ENCODE peak calls at places on chromosomes 12 and 14, in seven cellular contexts. P is Right ventricle myocardium superior; S is T-cell; X is Caki2; L is activated CD8-positive, alpha-beta memory T cell treated with anti-CD3 and anti-CD28 coated beads for 48 hours; F is left ventricle myocardium inferior; N is MCF 10A. C is an unnamed sample.

GRCh38 chr14:56598519-56598918 is 18.9 kb downstream of the TMEM260 start:
- DNase-seq in P (no peak), S (no peak), X (no peak), L (no peak), F (no peak), N (no peak), C (no peak)

GRCh38 chr12:52740591-52740990 is 36.6 kb downstream of the KRT76 start:
- DNase-seq in P (no peak), S (no peak), X (no peak), L (no peak), F (no peak), N (peak), C (peak)

GRCh38 chr12:60014441-60014840 is 418.6 kb downstream of the SLC16A7 start:
- DNase-seq in P (no peak), S (no peak), X (no peak), L (no peak), F (no peak), N (no peak), C (no peak)

GRCh38 chr12:88063375-88063774 is 34.2 kb upstream of the C12orf50 start:
- DNase-seq in P (no peak), S (no peak), X (peak), L (no peak), F (no peak), N (no peak), C (no peak)

GRCh38 chr12:83470749-83471148 is 784.0 kb downstream of the TMTC2 start:
- DNase-seq in P (no peak), S (no peak), X (no peak), L (no peak), F (no peak), N (no peak), C (no peak)

GRCh38 chr12:32457251-32458025 is 58.1 kb downstream of the FGD4 start:
- DNase-seq in P (no peak), S (no peak), X (no peak), L (no peak), F (no peak), N (no peak), C (no peak)

GRCh38 chr12:55659486-55660385 is 23.0 kb downstream of the OR10P1 start:
- DNase-seq in P (peak), S (no peak), X (no peak), L (no peak), F (peak), N (peak), C (no peak)

GRCh38 chr12:132560831-132561783 is 49.3 kb downstream of the LRCOL1 start:
- DNase-seq in P (peak), S (peak), X (peak), L (peak), F (peak), N (peak), C (peak)

GRCh38 chr14:94364964-94365363 is 23.4 kb downstream of the SERPINA1 start:
- DNase-seq in P (no peak), S (no peak), X (no peak), L (no peak), F (no peak), N (no peak), C (no peak)

GRCh38 chr12:27330846-27331245 is 1.8 kb upstream of the BMAL2 start:
- DNase-seq in P (no peak), S (no peak), X (no peak), L (no peak), F (no peak), N (peak), C (peak)

GRCh38 chr12:52806169-52806811 is 7.6 kb downstream of the KRT4 start:
- DNase-seq in P (no peak), S (no peak), X (no peak), L (no peak), F (no peak), N (no peak), C (no peak)

GRCh38 chr14:68856572-68856971 is 63.7 kb upstream of the ZFP36L1 start:
- DNase-seq in P (no peak), S (no peak), X (no peak), L (no peak), F (no peak), N (no peak), C (no peak)

GRCh38 chr12:130983328-130984017 is 29.8 kb downstream of the ADGRD1 start:
- DNase-seq in P (no peak), S (no peak), X (no peak), L (no peak), F (no peak), N (no peak), C (no peak)

GRCh38 chr12:72031066-72031465 is 92.4 kb downstream of the TPH2 start:
- DNase-seq in P (no peak), S (no peak), X (no peak), L (no peak), F (no peak), N (no peak), C (no peak)

GRCh38 chr14:75906680-75907280 is 75.0 kb downstream of the TGFB3 start:
- DNase-seq in P (no peak), S (peak), X (no peak), L (peak), F (no peak), N (peak), C (peak)

GRCh38 chr12:49335955-49336644 is 888 bp downstream of the C1QL4 start:
- DNase-seq in P (no peak), S (no peak), X (no peak), L (no peak), F (no peak), N (no peak), C (no peak)

GRCh38 chr14:33484264-33484663 is 466.6 kb downstream of the EGLN3 start:
- DNase-seq in P (no peak), S (no peak), X (no peak), L (no peak), F (no peak), N (no peak), C (no peak)

GRCh38 chr12:23028158-23028802 is 403.3 kb downstream of the ETNK1 start:
- DNase-seq in P (no peak), S (no peak), X (no peak), L (no peak), F (no peak), N (no peak), C (peak)

GRCh38 chr12:19031032-19031431 is 98.5 kb upstream of the PLEKHA5 start:
- DNase-seq in P (no peak), S (no peak), X (peak), L (no peak), F (no peak), N (peak), C (peak)

GRCh38 chr14:36498938-36499337 is 21.1 kb downstream of the NKX2-1 start:
- DNase-seq in P (no peak), S (no peak), X (no peak), L (no peak), F (no peak), N (no peak), C (no peak)

GRCh38 chr12:108191938-108192337 is 62.9 kb downstream of the WSCD2 start:
- DNase-seq in P (no peak), S (no peak), X (no peak), L (no peak), F (no peak), N (no peak), C (no peak)

GRCh38 chr14:75427482-75428229 is at the start of gene JDP2:
- DNase-seq in P (peak), S (peak), X (peak), L (peak), F (peak), N (peak), C (peak)

GRCh38 chr14:82913396-82913795 is 1379.7 kb upstream of the SEL1L start:
- DNase-seq in P (no peak), S (no peak), X (no peak), L (no peak), F (no peak), N (no peak), C (no peak)

GRCh38 chr14:34365309-34365915 is 96.6 kb downstream of the SPTSSA start:
- DNase-seq in P (no peak), S (no peak), X (no peak), L (no peak), F (no peak), N (no peak), C (no peak)

C was measured in epithelial cell of esophagus.